ENCODE peak calls at places on chromosomes 3 and 15, in ten cellular contexts. F, W, H, Z, L, A, K, P, N and J are unnamed samples. For H3K36me3, the result is how much of the 10 kb centered on the place peaks cover.

GRCh38 chr15:83854314-83854713 is 200.4 kb downstream of the ADAMTSL3 start:
- DNase-seq in F (no peak), K (no peak), W (no peak), L (no peak), A (no peak), H (no peak), Z (no peak), N (no peak), P (no peak), J (no peak)

GRCh38 chr15:69415381-69415780 is 1.2 kb downstream of the KIF23 start:
- DNase-seq in Z (no peak), L (peak), P (no peak), N (no peak), W (no peak), A (no peak), K (no peak), F (no peak), H (no peak), J (no peak)

GRCh38 chr3:46908986-46909534 is 31.5 kb downstream of the PTH1R start:
- DNase-seq in L (no peak), A (no peak), P (no peak), F (no peak), H (no peak), K (no peak), W (peak), Z (no peak), N (no peak), J (no peak)

GRCh38 chr3:18237251-18238005 is 187.7 kb downstream of the SATB1 start:
- DNase-seq in Z (no peak), F (no peak), A (no peak), W (no peak), K (no peak), P (no peak), N (no peak), L (peak), H (no peak), J (no peak)

GRCh38 chr15:29490747-29491471 is 221.3 kb upstream of the NSMCE3 start:
- DNase-seq in F (no peak), K (no peak), H (no peak), Z (no peak), W (no peak), P (no peak), L (no peak), A (no peak), N (no peak), J (no peak)

GRCh38 chr3:171532294-171532693 is 72.1 kb upstream of the TNIK start:
- DNase-seq in A (no peak), Z (no peak), P (no peak), L (no peak), F (no peak), N (no peak), K (no peak), W (no peak), H (no peak), J (no peak)

GRCh38 chr3:157174265-157174615 is 14.3 kb upstream of the CCNL1 start:
- DNase-seq in A (peak), Z (no peak), N (peak), F (no peak), L (peak), H (no peak), W (no peak), K (no peak), P (no peak), J (no peak)

GRCh38 chr3:55285156-55285555 is 201.9 kb downstream of the WNT5A start:
- DNase-seq in N (no peak), A (no peak), K (no peak), L (peak), H (no peak), P (no peak), F (no peak), W (no peak), Z (no peak), J (no peak)

GRCh38 chr15:29568840-29569532 is 253.3 kb downstream of the TJP1 start:
- DNase-seq in F (no peak), N (no peak), W (no peak), P (no peak), Z (no peak), K (no peak), A (no peak), L (peak), H (no peak), J (peak)

GRCh38 chr3:147387550-147388394 is 18.6 kb downstream of the ZIC4 start:
- DNase-seq in W (no peak), K (no peak), A (no peak), H (no peak), L (no peak), N (no peak), Z (no peak), F (no peak), P (no peak), J (no peak)

GRCh38 chr3:46717447-46718231 is at the start of gene PRSS50:
- DNase-seq in N (no peak), K (no peak), H (peak), A (no peak), L (peak), F (no peak), Z (no peak), W (no peak), P (no peak), J (peak)

GRCh38 chr3:4981688-4982494 is 2.7 kb downstream of the BHLHE40 start:
- DNase-seq in K (no peak), L (peak), P (no peak), H (no peak), A (no peak), F (no peak), N (peak), Z (peak), W (no peak), J (no peak)

GRCh38 chr3:59731909-59732308 is 682.1 kb upstream of the CFAP20DC start:
- DNase-seq in L (no peak), N (no peak), W (no peak), H (no peak), F (no peak), K (no peak), P (no peak), A (no peak), Z (no peak), J (no peak)

GRCh38 chr3:31920310-31920709 is 60.8 kb downstream of the OSBPL10 start:
- DNase-seq in H (no peak), Z (no peak), N (no peak), P (no peak), L (no peak), F (no peak), K (no peak), A (no peak), W (no peak), J (no peak)

GRCh38 chr3:133608405-133608804 is 34.9 kb downstream of the CDV3 start:
- DNase-seq in A (no peak), F (no peak), W (no peak), H (no peak), N (no peak), P (no peak), L (peak), Z (no peak), K (no peak), J (no peak)

GRCh38 chr3:71355037-71355436 is 228.5 kb downstream of the FOXP1 start:
- DNase-seq in H (no peak), W (no peak), P (no peak), Z (no peak), N (no peak), K (no peak), A (no peak), F (no peak), L (no peak), J (no peak)

GRCh38 chr3:111152506-111152905 is 80.9 kb downstream of the NECTIN3 start:
- DNase-seq in F (no peak), H (no peak), N (no peak), L (peak), W (no peak), A (no peak), Z (no peak), P (no peak), K (no peak), J (no peak)

GRCh38 chr15:41919954-41920538 is 26.2 kb upstream of the SPTBN5 start:
- DNase-seq in P (no peak), A (no peak), K (no peak), L (no peak), W (no peak), Z (no peak), N (peak), H (peak), F (no peak), J (no peak)

GRCh38 chr15:55789066-55789660 is 46.2 kb upstream of the PRTG start:
- DNase-seq in K (no peak), F (no peak), H (no peak), Z (no peak), L (peak), P (no peak), N (no peak), A (peak), W (no peak), J (peak)

GRCh38 chr15:42273900-42274692 is 863 bp upstream of the TMEM87A start:
- DNase-seq in P (peak), L (peak), H (peak), K (peak), F (peak), W (peak), N (peak), Z (peak), A (peak), J (no peak)

GRCh38 chr3:70090322-70090913 is 90.9 kb downstream of the SAMMSON start:
- DNase-seq in N (no peak), A (no peak), L (peak), P (no peak), F (no peak), Z (no peak), W (no peak), H (no peak), K (no peak), J (no peak)

GRCh38 chr3:98325055-98325454 is 28.6 kb upstream of the OR5K4 start:
- DNase-seq in H (peak), A (no peak), Z (no peak), N (no peak), P (no peak), W (no peak), K (no peak), L (no peak), F (no peak), J (peak)

GRCh38 chr15:74283366-74283765 is 47.2 kb downstream of the CCDC33 start:
- DNase-seq in L (no peak), A (no peak), N (no peak), Z (no peak), K (no peak), F (no peak), H (no peak), P (no peak), W (no peak), J (no peak)

GRCh38 chr3:15015456-15015855 is 49.7 kb downstream of the MRPS25 start:
- DNase-seq in P (no peak), A (no peak), N (no peak), F (no peak), L (peak), K (no peak), W (no peak), H (no peak), Z (no peak), J (no peak)

GRCh38 chr3:121696190-121696589 is 35.5 kb upstream of the HCLS1 start:
- DNase-seq in P (no peak), Z (no peak), H (no peak), A (no peak), W (no peak), F (no peak), L (no peak), K (no peak), N (no peak), J (no peak)

GRCh38 chr3:196237203-196237602 is 20.9 kb downstream of the SLC51A start:
- DNase-seq in P (no peak), F (no peak), H (no peak), W (no peak), N (no peak), K (no peak), Z (no peak), L (no peak), A (no peak), J (no peak)

GRCh38 chr15:55356985-55357585 is 38.1 kb downstream of the PIGB start:
- DNase-seq in H (no peak), F (no peak), Z (no peak), W (no peak), L (no peak), A (no peak), P (no peak), N (no peak), K (no peak), J (no peak)

GRCh38 chr3:87127286-87127685 is 99.8 kb upstream of the CHMP2B start:
- DNase-seq in F (no peak), N (no peak), L (no peak), A (no peak), P (no peak), H (no peak), W (no peak), K (no peak), Z (no peak), J (no peak)

GRCh38 chr3:141812091-141812490 is 48.9 kb downstream of the GRK7 start:
- DNase-seq in K (no peak), F (no peak), W (no peak), A (no peak), Z (no peak), L (peak), N (no peak), H (no peak), P (no peak), J (no peak)

GRCh38 chr3:72444642-72445223 is 403.5 kb downstream of the SHQ1 start:
- DNase-seq in N (no peak), Z (no peak), W (no peak), P (no peak), L (peak), A (no peak), F (no peak), H (no peak), K (no peak), J (no peak)
- H3K4me3 ChIP-seq in N (no peak), Z (no peak), W (no peak), P (no peak), L (peak), A (no peak), F (no peak), H (no peak), K (peak), J (no peak)

DNA sequence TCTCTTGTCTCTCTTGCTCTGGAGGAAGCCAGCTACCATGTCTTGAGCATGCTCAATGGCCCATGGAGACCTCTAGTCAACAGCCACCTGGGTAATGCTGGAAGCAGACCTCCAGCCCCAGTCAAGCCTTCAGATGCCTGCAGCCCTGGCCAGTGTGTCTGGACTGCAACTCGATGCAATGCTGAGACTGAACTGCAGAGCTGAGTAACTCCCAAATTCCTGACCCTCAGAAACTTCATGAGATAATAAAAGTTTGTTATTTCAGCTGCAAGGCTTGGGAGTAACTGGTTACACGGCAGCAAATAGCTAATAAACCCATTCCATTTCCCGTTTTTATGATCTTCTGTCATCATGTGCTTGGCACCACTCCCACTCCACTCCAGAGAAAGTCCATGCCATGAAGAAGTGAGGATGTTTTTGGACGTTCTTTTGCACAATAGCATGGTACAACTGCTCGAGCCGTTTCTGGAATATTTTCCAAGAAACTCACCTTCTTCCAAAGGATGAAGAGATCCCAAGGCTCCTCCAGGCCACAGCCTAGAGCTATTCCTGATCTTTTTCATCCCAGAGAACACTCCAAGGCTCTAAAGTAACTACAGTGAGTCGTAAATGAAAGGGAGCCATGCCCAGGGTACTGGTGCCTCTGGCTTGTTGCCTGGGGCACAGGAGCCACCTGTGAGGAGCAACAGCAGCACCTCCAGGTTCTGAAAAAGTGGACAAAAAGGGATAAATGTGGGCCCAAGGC is 72.0 kb upstream of the KLF13 start:
- DNase-seq in N (no peak), Z (no peak), W (peak), A (no peak), P (no peak), L (peak), F (peak), H (no peak), K (no peak), J (no peak)
- H3K36me3 ChIP-seq in N (under half), Z (under half), W (under half), A (under half), P (under half), L (under half), F (under half), H (under half), K (under half), J (under half)

DNA sequence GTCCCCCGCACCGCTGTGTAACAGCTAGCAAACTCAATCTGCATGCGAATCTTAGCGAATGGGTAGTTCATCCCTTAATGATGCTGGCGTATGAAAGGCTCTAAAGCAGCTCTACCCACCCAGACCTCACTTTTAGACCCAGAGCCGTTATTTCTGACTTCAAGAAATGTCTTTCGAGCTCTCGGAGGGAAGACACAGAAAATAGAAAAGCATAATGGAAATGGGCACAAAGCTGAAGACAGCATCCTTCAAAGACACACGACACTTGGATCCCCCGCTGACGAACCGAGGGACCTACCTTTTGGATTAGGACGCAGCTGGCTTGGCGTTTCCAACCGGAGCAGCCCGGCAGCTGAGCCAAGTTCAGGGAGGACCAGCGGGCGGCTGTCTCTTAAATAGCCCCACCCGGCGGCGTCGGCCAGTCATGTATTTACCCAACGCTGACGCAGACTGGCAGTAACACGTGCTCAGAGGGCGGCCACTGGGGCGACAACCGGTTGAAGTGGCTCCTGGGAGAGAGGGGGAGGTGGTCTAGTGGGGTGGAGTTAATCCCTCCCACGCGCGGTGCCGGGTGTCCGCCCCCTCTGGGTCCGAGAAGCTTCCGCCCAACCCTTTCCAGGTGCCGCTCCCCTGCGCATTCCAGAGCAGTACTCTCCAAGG is 1.5 kb downstream of the CCK start:
- DNase-seq in Z (peak), A (no peak), F (peak), W (peak), L (peak), P (no peak), H (peak), K (no peak), N (no peak), J (peak)
- H3K4me3 ChIP-seq in Z (no peak), A (no peak), F (no peak), W (no peak), L (peak), P (peak), H (peak), K (peak), N (no peak), J (no peak)

GRCh38 chr15:28191832-28192231 is 92.7 kb upstream of the OCA2 start:
- DNase-seq in H (peak), W (no peak), Z (peak), L (peak), A (peak), N (peak), P (no peak), F (peak), K (peak), J (peak)
- H3K36me3 ChIP-seq in H (half or more), W (half or more), Z (under half), L (under half), A (under half), N (under half), P (under half), F (half or more), K (under half), J (under half)

DNA sequence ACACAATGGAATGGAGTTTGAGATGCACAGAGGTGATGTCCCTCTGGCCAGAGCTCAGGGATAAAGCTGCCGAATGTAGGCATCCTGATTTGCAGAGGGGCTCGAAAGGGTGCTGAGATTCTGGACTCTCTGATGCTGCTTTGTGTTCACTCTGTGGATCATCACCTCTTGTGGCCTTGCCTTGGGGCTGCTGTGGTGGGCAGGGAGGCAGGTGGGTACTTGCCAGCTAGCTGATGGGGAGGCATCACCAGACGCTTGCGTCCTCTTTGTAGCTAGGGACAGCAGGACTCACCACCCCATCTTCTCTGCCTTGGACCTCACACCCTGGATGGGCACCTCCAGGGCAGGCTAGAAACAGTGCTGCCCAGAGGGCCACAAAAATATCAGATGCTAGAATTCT is 14.6 kb upstream of the RASGRF1 start:
- DNase-seq in W (no peak), Z (no peak), L (no peak), N (no peak), F (no peak), K (no peak), A (no peak), P (no peak), H (no peak), J (no peak)
- H3K4me3 ChIP-seq in W (no peak), Z (no peak), L (no peak), N (no peak), F (no peak), K (no peak), A (no peak), P (no peak), H (no peak), J (no peak)

GRCh38 chr3:123156276-123156995 is 45.3 kb upstream of the SEC22A start:
- DNase-seq in F (no peak), W (no peak), P (no peak), K (no peak), A (no peak), L (no peak), Z (no peak), H (no peak), N (no peak), J (no peak)
- H3K36me3 ChIP-seq in F (half or more), W (half or more), P (under half), K (under half), A (under half), L (under half), Z (under half), H (half or more), N (under half), J (under half)

GRCh38 chr3:39262842-39263241 is 17.0 kb downstream of the CX3CR1 start:
- DNase-seq in H (no peak), N (no peak), A (no peak), P (no peak), Z (no peak), F (no peak), L (no peak), K (no peak), W (no peak), J (no peak)

GRCh38 chr3:39260318-39260717 is 19.5 kb downstream of the CX3CR1 start:
- DNase-seq in L (no peak), A (no peak), W (no peak), Z (no peak), H (no peak), N (no peak), P (no peak), F (no peak), K (no peak), J (no peak)

GRCh38 chr3:39260957-39261356 is 18.9 kb downstream of the CX3CR1 start:
- DNase-seq in N (peak), W (peak), A (peak), K (peak), H (peak), F (peak), Z (peak), P (peak), L (peak), J (peak)

GRCh38 chr3:39263576-39263975 is 16.3 kb downstream of the CX3CR1 start:
- DNase-seq in K (no peak), Z (no peak), L (no peak), W (no peak), H (no peak), F (no peak), P (no peak), A (no peak), N (no peak), J (no peak)

GRCh38 chr3:39261726-39262125 is 18.1 kb downstream of the CX3CR1 start:
- DNase-seq in P (no peak), K (no peak), F (no peak), L (no peak), Z (no peak), H (no peak), W (no peak), N (no peak), A (no peak), J (no peak)
- H3K4me3 ChIP-seq in P (no peak), K (no peak), F (no peak), L (no peak), Z (no peak), H (no peak), W (no peak), N (no peak), A (no peak), J (no peak)

GRCh38 chr3:9379327-9379726 is 16.5 kb downstream of the THUMPD3 start:
- DNase-seq in K (no peak), H (no peak), W (no peak), A (no peak), F (no peak), P (no peak), Z (no peak), L (no peak), N (no peak), J (no peak)
- H3K36me3 ChIP-seq in K (under half), H (half or more), W (half or more), A (half or more), F (half or more), P (under half), Z (under half), L (half or more), N (under half), J (under half)